ENCODE peak calls at places on chromosomes 12 and 14, in four cellular contexts. O is fibroblast of the aortic adventitia, G is fibroblast of mammary gland, B is Peyer's patch. S is an unnamed sample.

GRCh38 chr12:47080725-47081502 is 1.2 kb upstream of the AMIGO2 start:
- DNase-seq in O (peak), G (peak), B (peak), S (peak)

GRCh38 chr12:115623764-115624334 is 653.6 kb downstream of the MED13L start:
- DNase-seq in O (no peak), G (no peak), B (no peak), S (no peak)

GRCh38 chr14:25508845-25509244 is 458.9 kb upstream of the STXBP6 start:
- DNase-seq in O (no peak), G (no peak), B (no peak), S (no peak)

GRCh38 chr14:75448209-75448608 is 20.4 kb downstream of the JDP2 start:
- DNase-seq in O (peak), G (peak), B (no peak), S (no peak)

GRCh38 chr12:50066402-50066801 is 9.0 kb downstream of the ASIC1 start:
- DNase-seq in O (peak), G (peak), B (no peak), S (peak)

GRCh38 chr12:30888241-30888640 is 38.3 kb upstream of the TSPAN11 start:
- DNase-seq in O (no peak), G (no peak), B (no peak), S (no peak)

GRCh38 chr12:104823985-104824441 is 134.1 kb downstream of the SLC41A2 start:
- DNase-seq in O (no peak), G (no peak), B (no peak), S (no peak)

GRCh38 chr12:69130064-69130463 is 109.3 kb upstream of the CPSF6 start:
- DNase-seq in O (no peak), G (peak), B (no peak), S (no peak)

GRCh38 chr12:74780458-74781241 is 243.0 kb downstream of the ATXN7L3B start:
- DNase-seq in O (peak), G (peak), B (no peak), S (peak)

GRCh38 chr14:55512421-55512820 is 67.6 kb upstream of the KTN1 start:
- DNase-seq in O (peak), G (peak), B (no peak), S (no peak)

GRCh38 chr12:5945071-5946008 is at the start of gene ANO2:
- DNase-seq in O (no peak), G (no peak), B (no peak), S (peak)

GRCh38 chr14:103246089-103246488 is 87.9 kb upstream of the EIF5 start:
- DNase-seq in O (no peak), G (no peak), B (no peak), S (no peak)

GRCh38 chr14:66379116-66379515 is 107.1 kb upstream of the CCDC196 start:
- DNase-seq in O (peak), G (peak), B (no peak), S (peak)

GRCh38 chr12:108517288-108518100 is 2.4 kb downstream of the FICD start:
- DNase-seq in O (no peak), G (no peak), B (no peak), S (no peak)

GRCh38 chr12:25959069-25959961 is 833 bp downstream of the RASSF8 start:
- DNase-seq in O (peak), G (peak), B (peak), S (peak)

GRCh38 chr14:20732950-20733650 is 12.6 kb upstream of the EDDM3A start:
- DNase-seq in O (no peak), G (no peak), B (no peak), S (no peak)

GRCh38 chr12:96862326-96862725 is 44.7 kb upstream of the NEDD1 start:
- DNase-seq in O (no peak), G (no peak), B (no peak), S (no peak)

GRCh38 chr14:44463386-44464004 is 43.6 kb downstream of the FSCB start:
- DNase-seq in O (no peak), G (no peak), B (no peak), S (peak)

GRCh38 chr12:116171549-116171948 is 105.9 kb downstream of the MED13L start:
- DNase-seq in O (peak), G (peak), B (no peak), S (no peak)

GRCh38 chr14:74293621-74294020 is 9.1 kb downstream of the ABCD4 start:
- DNase-seq in O (no peak), G (no peak), B (no peak), S (no peak)

GRCh38 chr12:108308432-108308831 is 30.7 kb downstream of the CMKLR1 start:
- DNase-seq in O (no peak), G (peak), B (no peak), S (no peak)

GRCh38 chr14:105879867-105880561 is 353.6 kb downstream of the TMEM121 start:
- DNase-seq in O (no peak), G (no peak), B (peak), S (no peak)

GRCh38 chr12:97754306-97754705 is 291.7 kb downstream of the RMST start:
- DNase-seq in O (no peak), G (no peak), B (no peak), S (no peak)

GRCh38 chr14:52086755-52087154 is 17.9 kb upstream of the NID2 start:
- DNase-seq in O (no peak), G (no peak), B (no peak), S (no peak)

GRCh38 chr12:38905480-38906351 is at the start of gene CPNE8:
- DNase-seq in O (peak), G (peak), B (peak), S (peak)

GRCh38 chr14:104245075-104245474 is 106.7 kb downstream of the KIF26A start:
- DNase-seq in O (no peak), G (no peak), B (no peak), S (no peak)

GRCh38 chr12:65845751-65846537 is 21.7 kb downstream of the HMGA2 start:
- DNase-seq in O (no peak), G (no peak), B (no peak), S (peak)

GRCh38 chr14:27338012-27338411 is 740.2 kb upstream of the NOVA1 start:
- DNase-seq in O (no peak), G (no peak), B (no peak), S (no peak)

GRCh38 chr14:76918751-76919421 is 92.7 kb downstream of the LRRC74A start:
- DNase-seq in O (peak), G (peak), B (peak), S (peak)

GRCh38 chr12:68070957-68071356 is 81.7 kb downstream of the IFNG-AS1 start:
- DNase-seq in O (no peak), G (no peak), B (no peak), S (no peak)

GRCh38 chr12:68069276-68069675 is 80.0 kb downstream of the IFNG-AS1 start:
- DNase-seq in O (no peak), G (no peak), B (no peak), S (no peak)

GRCh38 chr12:68065687-68066086 is 76.4 kb downstream of the IFNG-AS1 start:
- DNase-seq in O (no peak), G (no peak), B (no peak), S (no peak)

GRCh38 chr12:68065163-68065562 is 75.9 kb downstream of the IFNG-AS1 start:
- DNase-seq in O (no peak), G (no peak), B (no peak), S (no peak)

DNA sequence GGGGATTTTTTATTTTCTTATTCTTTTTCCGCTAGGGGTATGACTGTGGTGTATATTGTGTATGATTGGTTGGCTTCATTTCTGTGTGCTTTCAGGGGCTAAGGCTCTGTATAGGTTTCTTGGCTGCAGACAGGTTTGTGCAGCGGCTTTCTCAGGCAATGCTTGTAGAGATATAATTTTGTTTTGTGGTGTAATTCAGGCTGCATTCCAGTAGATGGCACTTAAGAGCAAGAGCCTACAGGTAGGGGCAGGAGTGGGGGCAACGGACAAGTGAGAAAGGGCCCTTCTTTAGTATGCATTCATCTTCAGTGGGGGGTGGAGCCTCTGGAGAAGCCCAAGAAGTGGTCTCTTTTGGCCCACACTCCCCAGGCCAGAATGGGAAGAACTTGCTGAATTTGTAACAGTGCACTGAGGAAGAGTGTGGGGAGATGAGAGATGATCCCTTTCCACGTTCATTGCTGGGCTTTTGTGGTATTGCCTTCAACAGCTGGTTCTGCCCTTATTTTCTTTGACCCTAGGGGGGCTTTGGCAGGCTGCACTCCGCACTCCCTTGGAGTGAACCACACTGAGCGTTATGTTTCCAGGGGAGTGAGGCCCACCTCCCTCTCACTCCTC is 78.6 kb downstream of the IFNG-AS1 start:
- DNase-seq in O (peak), G (peak), B (no peak), S (peak)
- TF ChIP-seq CTCF in O (peak), G (peak), B (no peak), S (peak)

GRCh38 chr12:52023976-52024688 is 17.4 kb downstream of the TAMALIN start:
- DNase-seq in O (no peak), G (no peak), B (no peak), S (no peak)
- H3K4me3 ChIP-seq in O (peak), G (peak), B (peak), S (peak)

DNA sequence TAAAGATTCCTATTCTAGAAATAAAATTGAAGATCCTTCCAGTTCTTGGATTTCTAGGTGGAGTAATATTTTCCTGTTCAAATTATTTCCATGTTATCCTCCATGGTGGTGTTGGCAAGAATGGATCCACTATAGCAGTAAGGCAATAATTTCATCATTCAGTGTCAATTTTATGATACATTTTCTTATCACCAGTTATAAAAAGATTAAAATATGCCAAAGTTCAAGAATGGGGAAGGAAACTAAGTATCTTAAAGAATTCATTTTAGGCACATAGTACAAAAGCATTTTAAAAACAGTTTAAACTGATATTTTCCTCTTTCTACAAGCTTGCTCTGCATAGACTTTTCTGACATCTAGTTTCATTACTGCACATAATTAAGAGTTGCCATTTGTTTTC is 19.1 kb downstream of the SYCP3 start:
- DNase-seq in O (no peak), G (no peak), B (no peak), S (no peak)
- TF ChIP-seq CTCF in O (no peak), G (no peak), B (no peak), S (no peak)

DNA sequence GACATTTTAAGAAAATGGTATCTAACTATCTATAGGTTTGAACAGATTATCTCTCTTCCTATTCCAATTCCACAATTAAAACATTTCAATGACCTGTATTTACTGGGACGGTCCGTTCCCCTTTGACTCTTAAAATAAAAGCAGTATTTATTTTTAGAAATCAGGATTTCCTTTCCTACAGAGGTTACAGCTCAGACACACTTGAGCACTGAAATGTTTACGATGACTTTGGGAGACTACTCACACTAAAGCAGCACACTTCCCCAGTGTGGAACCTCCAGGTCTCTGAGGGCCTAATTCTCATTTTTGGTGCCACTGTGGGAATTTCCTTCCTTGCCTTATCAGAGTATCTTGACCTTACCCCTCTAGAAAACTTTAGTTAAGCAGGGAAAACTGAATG is 181.8 kb downstream of the PRKD1 start:
- DNase-seq in O (no peak), G (no peak), B (no peak), S (no peak)
- H3K4me3 ChIP-seq in O (no peak), G (no peak), B (no peak), S (no peak)

DNA sequence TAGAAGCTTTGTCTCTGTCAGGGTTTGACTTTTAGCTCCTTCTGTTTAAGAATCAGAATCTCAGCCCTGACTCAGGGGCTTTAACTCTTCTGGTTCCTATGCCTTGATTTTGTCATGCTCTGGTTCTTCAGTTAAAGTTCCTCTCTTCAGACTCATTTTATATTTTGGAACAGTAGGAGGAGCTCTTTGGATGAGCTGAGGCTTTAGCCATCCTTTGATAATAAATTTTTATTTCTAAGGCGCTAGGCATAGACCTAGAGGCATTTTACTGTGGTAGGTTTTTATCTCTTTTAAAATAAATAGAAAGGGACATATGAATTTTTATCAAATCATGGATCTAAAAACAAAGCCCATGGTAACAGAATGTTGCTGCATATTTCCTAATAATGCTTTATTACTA is 51.7 kb downstream of the ATP23 start:
- DNase-seq in O (peak), G (peak), B (no peak), S (peak)
- TF ChIP-seq CTCF in O (no peak), G (peak), B (no peak), S (peak)

DNA sequence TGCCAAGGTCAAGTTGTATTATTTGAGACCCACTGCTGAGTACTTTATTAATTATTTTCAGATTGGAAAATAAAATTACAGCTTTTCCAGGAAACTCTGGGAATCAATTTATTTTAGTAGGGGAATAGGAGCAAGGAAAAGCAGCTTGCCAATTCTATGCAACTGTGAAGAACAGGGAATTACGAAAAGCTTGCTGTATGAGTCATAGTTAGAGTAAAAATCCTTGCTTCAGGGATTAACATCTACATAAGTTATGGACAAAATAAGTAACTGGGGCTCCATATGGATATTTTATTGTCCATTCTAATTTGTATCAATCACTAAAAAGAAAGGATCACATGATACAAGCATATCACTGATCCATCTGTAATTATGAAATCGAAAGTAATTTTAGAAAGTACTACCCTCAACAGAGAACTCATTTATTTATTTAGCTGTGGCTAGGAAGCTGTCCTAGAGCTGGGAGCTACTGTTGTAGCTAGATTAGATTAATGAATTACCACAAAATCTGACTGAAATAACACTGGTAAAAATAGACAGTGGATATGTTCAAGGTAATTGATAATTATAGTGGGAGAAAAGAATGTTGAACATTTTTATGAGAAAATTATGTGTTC is 303.5 kb upstream of the NPAS3 start:
- DNase-seq in O (peak), G (peak), B (no peak), S (peak)
- H3K4me3 ChIP-seq in O (no peak), G (no peak), B (no peak), S (no peak)

GRCh38 chr14:50312734-50313054 is 570 bp downstream of the DMAC2L start:
- DNase-seq in O (peak), G (peak), B (no peak), S (peak)

GRCh38 chr14:50311337-50311973 is 574 bp downstream of the L2HGDH start:
- DNase-seq in O (no peak), G (no peak), B (no peak), S (peak)

GRCh38 chr14:50308363-50308762 is 3.7 kb downstream of the L2HGDH start:
- DNase-seq in O (no peak), G (no peak), B (no peak), S (peak)

GRCh38 chr14:50310445-50310844 is 1.6 kb downstream of the L2HGDH start:
- DNase-seq in O (no peak), G (no peak), B (no peak), S (no peak)

DNA sequence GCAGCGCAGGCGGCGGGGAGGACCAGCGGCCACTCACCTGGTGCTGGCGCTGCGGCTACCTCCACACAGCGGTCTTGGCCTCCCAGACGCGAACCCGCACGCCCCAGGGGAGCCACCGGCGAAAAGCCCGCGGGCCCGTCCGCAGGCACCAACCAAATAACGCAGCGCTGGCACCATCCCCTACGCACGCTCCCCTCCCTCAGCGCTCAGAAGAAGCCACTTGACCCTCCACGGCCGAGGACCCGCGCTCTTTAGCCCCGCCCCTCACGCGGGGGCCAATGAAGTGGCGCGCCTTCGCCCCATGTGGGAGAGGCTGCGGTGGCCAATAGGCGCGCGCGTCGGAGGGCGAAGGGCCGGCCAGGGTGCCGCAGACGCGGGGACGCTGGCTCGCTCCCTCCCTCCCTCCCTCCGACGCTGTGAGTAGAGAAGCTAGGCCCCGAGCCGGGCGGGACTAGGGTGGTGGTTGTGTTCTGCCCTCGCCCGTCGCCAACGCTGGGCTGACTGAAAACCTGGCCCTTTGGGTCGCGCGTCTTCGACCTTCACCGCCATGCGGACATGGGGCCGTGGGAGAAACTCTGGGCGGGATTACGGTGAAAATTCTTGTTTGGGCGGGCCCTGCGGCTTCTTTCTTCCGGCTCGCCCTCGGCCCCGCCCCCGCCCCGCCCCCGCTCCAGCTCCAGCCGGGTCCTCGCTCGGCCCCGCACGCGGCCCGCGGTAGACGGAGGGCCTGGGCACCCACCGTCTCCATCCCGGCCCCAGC is at the start of the genes DMAC2L and L2HGDH:
- DNase-seq in O (peak), G (peak), B (peak), S (peak)
- TF ChIP-seq CTCF in O (no peak), G (no peak), B (no peak), S (no peak)

DNA sequence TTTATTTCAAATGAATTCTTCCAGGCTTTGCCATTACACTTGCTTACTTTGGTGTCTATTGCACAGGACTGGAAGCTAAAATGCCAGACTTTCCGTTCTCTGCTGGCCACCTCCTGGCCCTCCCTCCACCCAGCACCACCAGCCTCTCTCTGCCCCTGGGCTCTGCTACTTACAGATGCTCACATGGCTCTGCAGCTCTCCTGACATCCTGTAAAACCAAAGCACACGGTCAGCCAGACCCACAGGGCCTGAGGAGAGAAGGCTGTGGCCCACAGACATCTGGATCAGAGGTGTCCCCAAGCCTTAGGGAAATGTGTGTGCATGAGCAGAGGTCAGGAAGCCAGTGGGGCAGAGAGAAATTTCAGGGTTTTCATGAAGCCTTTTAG is 11.6 kb upstream of the KRT1 start:
- DNase-seq in O (no peak), G (no peak), B (no peak), S (no peak)
- H3K4me3 ChIP-seq in O (no peak), G (no peak), B (no peak), S (no peak)

S was measured in epithelial cell of esophagus.